ENCODE peak calls at places on chromosomes 11 and 22, in four cellular contexts. K is HFF-Myc, N is fibroblast of mammary gland, I is HCT116. L is an unnamed sample.

GRCh38 chr22:24559471-24559870 is 3.7 kb downstream of the SNRPD3 start:
- DNase-seq in N (no peak), I (no peak), K (no peak), L (no peak)

GRCh38 chr22:22882033-22882717 is 5.4 kb upstream of the IGLL5 start:
- DNase-seq in N (no peak), I (no peak), K (no peak), L (no peak)

GRCh38 chr11:1705121-1706052 is 8.4 kb downstream of the KRTAP5-6 start:
- DNase-seq in N (no peak), I (no peak), K (no peak), L (no peak)

GRCh38 chr11:75583710-75584658 is 21.9 kb downstream of the SERPINH1 start:
- DNase-seq in K (no peak), N (peak), I (no peak), L (peak)

GRCh38 chr11:58928082-58928574 is 11.2 kb upstream of the GLYATL1 start:
- DNase-seq in I (no peak), N (no peak), K (no peak), L (no peak)

GRCh38 chr11:22405377-22405776 is 67.2 kb downstream of the SLC17A6 start:
- DNase-seq in K (no peak), N (no peak), I (no peak), L (no peak)

GRCh38 chr11:106077609-106078517 is at the start of gene AASDHPPT:
- DNase-seq in I (peak), K (no peak), N (peak), L (peak)

GRCh38 chr22:39132871-39133524 is 19.5 kb downstream of the CBX7 start:
- DNase-seq in N (no peak), I (no peak), K (no peak), L (no peak)

GRCh38 chr11:86938900-86939880 is 16.0 kb downstream of the FZD4 start:
- DNase-seq in I (peak), K (no peak), N (peak), L (peak)

GRCh38 chr11:15972838-15973237 is 383.5 kb downstream of the SOX6 start:
- DNase-seq in I (no peak), K (no peak), N (no peak), L (no peak)

GRCh38 chr22:24441406-24442351 is 14.3 kb downstream of the ADORA2A start:
- DNase-seq in N (no peak), I (no peak), K (no peak), L (no peak)

GRCh38 chr11:27453701-27454100 is 18.9 kb downstream of the LGR4 start:
- DNase-seq in I (no peak), N (no peak), K (no peak), L (no peak)

GRCh38 chr22:29626497-29627195 is 23.2 kb downstream of the NF2 start:
- DNase-seq in I (no peak), K (peak), N (peak), L (peak)

GRCh38 chr11:38252620-38253019 is 1654.6 kb upstream of the RAG2 start:
- DNase-seq in K (no peak), I (no peak), N (no peak), L (no peak)

GRCh38 chr11:2531987-2532703 is 87.3 kb downstream of the KCNQ1 start:
- DNase-seq in N (no peak), I (no peak), K (no peak), L (no peak)

GRCh38 chr11:102244681-102245409 is 72.4 kb upstream of the BIRC3 start:
- DNase-seq in K (no peak), N (peak), I (peak), L (peak)

GRCh38 chr22:37218771-37219411 is 6.6 kb upstream of the SSTR3 start:
- DNase-seq in N (no peak), I (no peak), K (no peak), L (no peak)

GRCh38 chr22:48096846-48097665 is 1334.6 kb downstream of the TBC1D22A start:
- DNase-seq in K (no peak), I (no peak), N (no peak), L (no peak)

GRCh38 chr22:46046299-46046685 is 69.3 kb upstream of the WNT7B start:
- DNase-seq in K (no peak), I (no peak), N (no peak), L (no peak)

GRCh38 chr11:17445240-17445795 is 31.3 kb downstream of the ABCC8 start:
- DNase-seq in N (no peak), I (no peak), K (no peak), L (no peak)

GRCh38 chr22:30611197-30611596 is 4.2 kb downstream of the TCN2 start:
- DNase-seq in N (no peak), I (no peak), K (no peak), L (no peak)

GRCh38 chr11:102733232-102733875 is 8.6 kb upstream of the MMP8 start:
- DNase-seq in I (peak), N (peak), K (no peak), L (peak)

GRCh38 chr11:10488581-10489443 is 33.7 kb downstream of the AMPD3 start:
- DNase-seq in N (no peak), K (no peak), I (no peak), L (no peak)

GRCh38 chr22:46060292-46061123 is 83.5 kb upstream of the WNT7B start:
- DNase-seq in I (no peak), N (peak), K (no peak), L (no peak)

GRCh38 chr22:22689621-22690345 is 45.4 kb downstream of the GGTLC2 start:
- DNase-seq in I (no peak), K (no peak), N (no peak), L (no peak)

GRCh38 chr22:39013923-39014722 is at the start of gene APOBEC3C:
- DNase-seq in I (peak), K (peak), N (peak), L (peak)

DNA sequence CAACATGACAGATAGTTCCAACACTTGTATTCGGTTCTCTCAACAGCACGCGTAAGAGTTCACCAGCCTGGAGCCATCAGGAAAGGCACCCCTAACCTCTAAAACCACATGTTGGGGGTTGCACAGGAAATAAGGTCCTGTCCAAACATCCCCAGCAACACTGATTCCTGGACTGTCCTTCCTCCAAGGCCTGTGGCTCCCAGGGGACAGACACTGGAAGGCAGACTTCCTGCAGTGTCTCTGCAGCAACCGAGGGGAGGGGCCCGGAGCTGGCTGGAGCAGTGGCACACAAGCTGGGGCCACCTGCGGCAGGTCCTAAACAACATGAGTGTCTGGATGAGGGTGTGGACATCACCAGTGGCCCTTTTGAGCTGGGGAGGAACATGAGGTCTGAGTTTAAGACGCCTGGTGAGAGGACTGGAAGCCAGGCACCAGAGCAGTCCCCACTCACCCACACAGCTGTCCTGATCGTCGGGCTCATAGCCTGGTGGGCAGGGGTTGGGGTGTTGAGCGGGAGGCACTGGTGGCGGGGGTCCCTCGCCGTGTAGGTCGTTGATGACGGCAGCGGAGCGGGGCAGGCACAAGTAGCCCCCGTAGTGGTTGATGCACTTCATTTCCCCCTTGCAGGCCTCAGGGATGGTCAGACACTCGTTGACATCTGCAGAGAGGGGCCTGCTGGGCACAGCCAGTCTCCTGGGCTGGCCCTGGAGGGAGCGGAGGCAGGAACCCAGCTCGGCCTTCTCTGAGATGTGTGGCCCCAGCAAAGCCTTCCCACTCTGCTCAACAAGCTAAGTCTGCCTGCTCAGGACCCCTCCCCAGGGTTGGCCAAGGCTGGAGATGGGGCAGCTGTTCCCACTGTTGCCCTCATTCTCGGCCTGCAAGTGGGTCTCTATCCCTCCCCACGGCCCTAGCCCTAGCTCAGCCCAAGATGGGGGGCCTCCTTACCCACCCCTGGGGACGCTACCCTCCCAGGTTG is 1.6 kb downstream of the EFEMP2 start:
- DNase-seq in N (no peak), I (no peak), K (no peak), L (no peak)
- H3K4me3 ChIP-seq in N (peak), I (no peak), K (peak), L (peak)

DNA sequence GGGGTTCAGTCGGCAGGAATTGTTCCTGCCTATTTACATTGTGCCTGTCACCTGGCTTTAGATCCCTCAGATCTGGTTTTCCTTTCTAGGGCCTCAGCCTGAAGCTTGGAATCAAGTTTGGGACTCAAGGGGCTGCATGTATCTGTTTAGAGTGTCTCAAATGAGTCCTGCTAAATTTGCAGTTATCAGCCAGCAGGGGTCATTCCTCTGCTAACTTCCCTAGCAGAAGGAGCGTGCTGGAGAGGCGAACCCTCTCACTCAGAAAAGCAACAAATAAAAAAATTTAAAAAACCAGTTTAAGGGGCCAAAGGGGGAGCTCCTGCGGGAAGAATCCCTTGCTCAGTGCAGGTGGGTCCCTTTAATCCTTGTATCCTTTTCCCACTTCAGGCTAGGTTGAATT is 1220.2 kb downstream of the JRKL start:
- DNase-seq in N (no peak), I (no peak), K (no peak), L (peak)
- H3K4me3 ChIP-seq in N (no peak), I (no peak), K (no peak), L (no peak)

GRCh38 chr22:20425821-20426615 is 11.6 kb downstream of the SCARF2 start:
- DNase-seq in K (no peak), N (no peak), I (no peak), L (no peak)
- H3K4me3 ChIP-seq in K (no peak), N (no peak), I (no peak), L (no peak)

GRCh38 chr11:73982990-73983763 is 534 bp upstream of the UCP2 start:
- DNase-seq in N (peak), I (peak), K (peak), L (peak)
- H3K4me3 ChIP-seq in N (peak), I (peak), K (peak), L (peak)

GRCh38 chr11:29629281-29629680 is 387.5 kb downstream of the KCNA4 start:
- DNase-seq in N (no peak), I (no peak), K (no peak), L (no peak)
- H3K4me3 ChIP-seq in N (no peak), I (no peak), K (no peak), L (no peak)

DNA sequence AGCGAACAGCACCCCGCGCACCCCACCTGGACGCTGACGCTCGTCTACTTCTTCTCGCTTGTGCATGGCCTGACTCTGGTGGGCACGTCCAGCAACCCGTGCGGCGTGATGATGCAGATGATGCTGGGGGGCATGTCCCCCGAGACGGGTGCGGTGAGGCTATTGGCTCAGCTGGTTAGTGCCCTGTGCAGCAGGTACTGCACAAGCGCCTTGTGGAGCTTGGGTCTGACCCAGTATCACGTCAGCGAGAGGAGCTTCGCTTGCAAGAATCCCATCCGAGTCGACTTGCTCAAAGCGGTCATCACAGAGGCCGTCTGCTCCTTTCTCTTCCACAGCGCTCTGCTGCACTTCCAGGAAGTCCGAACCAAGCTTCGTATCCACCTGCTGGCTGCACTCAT is 440 bp downstream of the AQP11 start:
- DNase-seq in K (no peak), N (peak), I (no peak), L (peak)
- H3K4me3 ChIP-seq in K (peak), N (peak), I (peak), L (peak)

GRCh38 chr22:28237092-28237491 is 318.0 kb upstream of the PITPNB start:
- DNase-seq in K (no peak), N (peak), I (no peak), L (peak)

GRCh38 chr22:28231423-28231822 is 312.4 kb upstream of the PITPNB start:
- DNase-seq in I (no peak), N (peak), K (no peak), L (peak)

GRCh38 chr22:28230682-28231081 is 311.6 kb upstream of the PITPNB start:
- DNase-seq in N (peak), K (no peak), I (no peak), L (peak)

GRCh38 chr22:28229566-28230483 is 310.8 kb upstream of the PITPNB start:
- DNase-seq in N (peak), I (no peak), K (no peak), L (peak)

DNA sequence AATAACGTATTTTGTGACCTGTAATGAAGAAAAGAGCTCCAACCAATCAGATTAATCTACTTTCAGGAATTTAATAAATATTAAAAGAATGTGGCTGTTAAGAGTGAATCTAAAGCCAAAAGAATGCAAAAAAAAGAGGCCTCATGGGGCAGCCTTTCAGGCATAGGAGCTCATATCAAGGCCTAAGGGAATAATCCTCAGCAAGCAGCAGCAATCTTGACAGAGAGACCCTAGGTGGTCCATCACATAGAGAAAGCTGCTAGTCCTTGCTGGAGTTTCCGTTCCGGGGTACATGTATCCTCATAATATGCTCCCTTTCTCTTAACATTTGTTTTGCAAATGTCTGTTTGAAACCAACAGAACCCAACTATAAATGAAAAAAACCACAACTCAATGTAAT is 313.2 kb upstream of the PITPNB start:
- DNase-seq in I (no peak), K (no peak), N (no peak), L (no peak)
- H3K4me3 ChIP-seq in I (no peak), K (no peak), N (no peak), L (no peak)